ENCODE peak calls at places on chromosomes 16 and 17, in six cellular contexts. P is mesenchymal stem cell, Q is H9, I is IMR-90, T is trophoblast cell, G is H1. U is an unnamed sample.
A peak's percentile ranks its signal among the peaks of the same experiment; 100 is the strongest.

GRCh38 chr17:44376124-44376523 is 12.5 kb upstream of the FAM171A2 start:
- DNase-seq in P (no peak), Q (peak; percentile 89), I (peak; percentile 10), T (no peak), G (no peak), U (no peak)

GRCh38 chr17:43171761-43172487 is 910 bp downstream of the NBR1 start:
- DNase-seq in P (peak; percentile 90), Q (no peak), I (peak; percentile 95), T (peak; percentile 84), G (no peak), U (no peak)

GRCh38 chr16:4477966-4478365 is 1.8 kb downstream of the HMOX2 start:
- DNase-seq in P (peak; percentile 64), Q (no peak), I (peak; percentile 61), T (peak; percentile 45), G (no peak), U (no peak)

GRCh38 chr16:1338119-1338730 is 4.8 kb downstream of the BAIAP3 start:
- DNase-seq in P (no peak), Q (peak; percentile 67), I (no peak), T (peak; percentile 68), G (no peak), U (no peak)

GRCh38 chr16:11706180-11706742 is 36.4 kb downstream of the TXNDC11 start:
- DNase-seq in P (no peak), Q (no peak), I (peak; percentile 33), T (no peak), G (no peak), U (no peak)

GRCh38 chr16:58465817-58466216 is 34.1 kb upstream of the NDRG4 start:
- DNase-seq in P (no peak), Q (no peak), I (no peak), T (no peak), G (no peak), U (no peak)

GRCh38 chr17:51548125-51548524 is 287.8 kb downstream of the UTP18 start:
- DNase-seq in P (no peak), Q (no peak), I (no peak), T (no peak), G (no peak), U (no peak)

GRCh38 chr16:81564368-81565060 is 119.9 kb downstream of the CMIP start:
- DNase-seq in P (no peak), Q (no peak), I (no peak), T (peak; percentile 33), G (no peak), U (no peak)

GRCh38 chr16:66427871-66428681 is 981 bp downstream of the BEAN1 start:
- DNase-seq in P (peak; percentile 14), Q (no peak), I (no peak), T (peak; percentile 43), G (no peak), U (no peak)

GRCh38 chr16:66426112-66427035 is 721 bp upstream of the BEAN1 start:
- DNase-seq in P (no peak), Q (no peak), I (no peak), T (peak; percentile 52), G (no peak), U (no peak)

GRCh38 chr16:66427451-66427860 is 361 bp downstream of the BEAN1 start:
- DNase-seq in P (no peak), Q (no peak), I (no peak), T (no peak), G (no peak), U (no peak)

GRCh38 chr16:66425651-66426050 is 1.4 kb upstream of the BEAN1 start:
- DNase-seq in P (no peak), Q (no peak), I (no peak), T (no peak), G (no peak), U (no peak)

GRCh38 chr16:66427036-66427446 is at the start of gene BEAN1:
- DNase-seq in P (no peak), Q (no peak), I (no peak), T (peak; percentile 54), G (no peak), U (no peak)
- H3K23ac ChIP-seq in P (no peak within 1 kb of the TSS), Q (no peak within 1 kb of the TSS), I (peak within 1 kb of the TSS; percentile 42), T (peak within 1 kb of the TSS; percentile 80), G (no peak within 1 kb of the TSS), U (peak within 1 kb of the TSS; percentile 37)

GRCh38 chr17:77240976-77241375 is 100.2 kb downstream of the SEC14L1 start:
- DNase-seq in P (no peak), Q (no peak), I (no peak), T (no peak), G (no peak), U (no peak)
- H4K91ac ChIP-seq in P (no peak overlapping the region), Q (no peak overlapping the region), I (no peak overlapping the region), T (no peak overlapping the region), G (no peak overlapping the region), U (no peak overlapping the region)

DNA sequence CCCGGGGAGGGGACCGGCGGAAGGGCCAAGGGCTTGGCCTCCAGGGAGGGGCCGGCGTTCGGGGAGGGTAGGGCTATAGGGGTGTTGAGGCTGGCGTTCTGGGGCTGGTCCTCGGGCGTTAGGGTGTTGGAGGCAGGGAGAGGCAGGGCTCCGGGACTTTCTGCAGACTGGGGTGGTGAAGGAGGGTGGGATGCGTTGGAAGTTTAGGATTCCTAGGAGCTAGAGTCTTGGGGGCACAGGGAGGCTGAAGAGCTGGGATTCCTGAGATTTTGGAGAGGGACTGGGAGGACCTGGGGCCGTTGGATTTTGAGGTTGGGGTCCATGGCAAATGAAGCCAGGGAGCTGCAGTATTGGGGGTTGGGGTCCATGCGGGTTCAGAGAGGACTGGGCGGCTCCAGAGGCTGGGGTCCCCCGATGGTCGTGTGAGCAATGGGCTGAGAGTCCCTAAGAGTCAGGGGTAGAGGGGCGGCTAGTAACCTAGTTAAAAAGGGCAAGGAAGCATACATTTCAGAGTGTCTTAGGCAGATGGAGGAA is 740 bp downstream of the NFATC2IP start:
- DNase-seq in P (no peak), Q (peak; percentile 38), I (no peak), T (peak; percentile 27), G (no peak), U (no peak)
- H3K23ac ChIP-seq in P (no peak overlapping the region), Q (no peak overlapping the region), I (peak overlapping the region; percentile 58), T (no peak overlapping the region), G (no peak overlapping the region), U (peak overlapping the region; percentile 85)

DNA sequence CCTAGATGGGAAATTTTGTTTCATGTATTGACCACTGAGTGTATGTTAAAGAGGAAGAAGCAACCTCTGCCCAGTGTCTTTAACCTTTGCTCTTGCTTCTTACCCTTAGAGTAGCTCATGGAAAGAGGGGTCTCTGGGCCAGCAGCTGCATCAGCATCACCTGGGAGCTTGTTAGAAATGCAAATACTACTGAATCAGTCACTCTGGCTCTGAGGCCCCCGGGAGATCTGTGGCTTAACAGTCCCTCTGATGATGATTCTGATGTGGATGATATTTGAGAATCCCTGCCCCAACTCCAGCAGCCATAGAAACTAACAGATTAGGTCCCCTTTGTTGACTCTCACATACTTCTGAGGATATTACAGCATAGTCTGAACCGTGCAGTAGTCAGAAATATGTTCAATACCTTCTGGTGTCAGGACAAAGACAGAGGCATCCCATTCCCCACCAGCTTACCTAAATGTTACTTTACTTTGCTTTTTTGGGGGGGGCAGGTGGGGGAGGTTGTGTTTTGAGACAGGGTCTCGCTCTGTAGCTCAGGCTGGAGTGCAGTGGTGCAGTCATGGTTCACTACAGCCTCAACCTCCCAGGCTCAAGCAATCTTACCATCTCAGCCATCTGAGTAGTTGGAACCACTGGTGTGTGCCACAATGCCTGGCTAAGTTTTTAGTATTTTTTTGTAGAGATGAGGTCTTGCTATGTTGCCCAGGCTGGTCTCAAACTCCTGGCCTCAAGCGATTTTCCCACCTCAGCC is 220.1 kb downstream of the CCDC182 start:
- DNase-seq in P (no peak), Q (no peak), I (no peak), T (no peak), G (no peak), U (no peak)
- H4K91ac ChIP-seq in P (no peak overlapping the region), Q (no peak overlapping the region), I (peak overlapping the region; percentile 57), T (peak overlapping the region; percentile 22), G (no peak overlapping the region), U (no peak overlapping the region)

GRCh38 chr17:83050651-83051422 is 28.6 kb upstream of the METRNL start:
- DNase-seq in P (no peak), Q (peak; percentile 76), I (no peak), T (no peak), G (no peak), U (no peak)

GRCh38 chr17:83051423-83052240 is 27.8 kb upstream of the METRNL start:
- DNase-seq in P (peak; percentile 96), Q (peak; percentile 99), I (peak; percentile 95), T (peak; percentile 98), G (peak; percentile 93), U (peak; percentile 96)

GRCh38 chr17:83053779-83054451 is 25.5 kb upstream of the METRNL start:
- DNase-seq in P (no peak), Q (no peak), I (no peak), T (peak; percentile 38), G (no peak), U (no peak)

GRCh38 chr17:83053021-83053778 is 26.2 kb upstream of the METRNL start:
- DNase-seq in P (peak; percentile 14), Q (peak; percentile 49), I (peak; percentile 30), T (no peak), G (no peak), U (no peak)

DNA sequence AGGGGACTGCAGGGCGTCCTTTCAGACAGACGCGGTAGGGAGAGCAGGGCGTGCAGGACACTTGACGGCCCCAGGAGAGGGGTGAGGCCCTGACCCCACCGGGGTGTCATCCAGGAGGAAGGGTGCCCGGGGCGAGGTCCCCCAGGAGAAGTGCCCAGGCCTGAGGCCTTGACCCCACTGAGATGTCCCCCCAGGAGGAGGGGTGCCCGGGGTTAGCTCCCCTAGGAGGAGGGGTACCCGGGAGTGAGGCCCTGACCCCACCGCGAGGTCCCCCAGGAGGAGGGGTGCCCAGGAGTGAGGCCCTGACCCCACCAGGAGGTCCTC is 27.2 kb upstream of the METRNL start:
- DNase-seq in P (no peak), Q (no peak), I (no peak), T (no peak), G (no peak), U (no peak)
- H3K23ac ChIP-seq in P (no peak overlapping the region), Q (no peak overlapping the region), I (peak overlapping the region; percentile 93), T (no peak overlapping the region), G (no peak overlapping the region), U (peak overlapping the region; percentile 73)

U was measured in neuronal stem cell.